ENCODE peak calls at places on chromosomes 16 and 17, in six cellular contexts. Q is testis, R is uterus, C is prostate gland, X is A549, D is ovary. F is an unnamed sample.

GRCh38 chr16:89764711-89765201 is 43.4 kb downstream of the ZNF276 start:
- DNase-seq in X (no peak), R (no peak), D (no peak), Q (peak; percentile 41), C (no peak), F (peak; percentile 21)

GRCh38 chr16:85238233-85238647 is 126.0 kb upstream of the CIBAR2 start:
- DNase-seq in X (no peak), Q (peak; percentile 86), D (peak; percentile 96), C (no peak), R (peak; percentile 90), F (peak; percentile 86)

GRCh38 chr17:2207815-2208515 is 95.6 kb downstream of the SMG6 start:
- DNase-seq in Q (no peak), R (no peak), D (no peak), X (no peak), C (no peak), F (no peak)

GRCh38 chr16:23948949-23949392 is 113.2 kb downstream of the PRKCB start:
- DNase-seq in D (no peak), X (no peak), C (no peak), R (no peak), Q (no peak), F (no peak)

GRCh38 chr17:81921996-81922565 is 4.1 kb upstream of the SIRT7 start:
- DNase-seq in Q (no peak), R (no peak), C (no peak), X (no peak), D (no peak), F (no peak)

GRCh38 chr17:19017401-19017800 is 12.8 kb upstream of the FAM83G start:
- DNase-seq in D (no peak), C (no peak), R (no peak), Q (no peak), X (no peak), F (no peak)

GRCh38 chr17:40122466-40122943 is 734 bp downstream of the MSL1 start:
- DNase-seq in C (no peak), D (peak; percentile 73), X (peak; percentile 69), R (peak; percentile 64), Q (no peak), F (no peak)

GRCh38 chr17:30345527-30346075 is 11.7 kb upstream of the TMIGD1 start:
- DNase-seq in C (no peak), X (no peak), D (no peak), R (no peak), Q (no peak), F (no peak)

GRCh38 chr16:14611660-14612059 is 18.4 kb downstream of the PARN start:
- DNase-seq in D (no peak), R (no peak), Q (no peak), X (no peak), C (no peak), F (no peak)

GRCh38 chr16:85557976-85558589 is 55.0 kb upstream of the GSE1 start:
- DNase-seq in C (peak; percentile 65), X (no peak), Q (no peak), R (no peak), D (no peak), F (no peak)

GRCh38 chr17:80270836-80271235 is 10.2 kb downstream of the RNF213 start:
- DNase-seq in R (no peak), X (peak; percentile 69), Q (peak; percentile 81), C (no peak), D (no peak), F (no peak)

GRCh38 chr17:60169921-60170817 is 20.4 kb downstream of the CA4 start:
- DNase-seq in Q (no peak), R (no peak), D (no peak), C (no peak), X (no peak), F (no peak)

GRCh38 chr17:21272881-21273839 is 11.4 kb upstream of the MAP2K3 start:
- DNase-seq in R (no peak), Q (no peak), X (no peak), D (no peak), C (no peak), F (no peak)

GRCh38 chr16:25217921-25218320 is 1.2 kb downstream of the AQP8 start:
- DNase-seq in R (no peak), X (no peak), C (no peak), D (no peak), Q (no peak), F (no peak)

GRCh38 chr17:61856078-61856477 is 7.2 kb downstream of the BRIP1 start:
- DNase-seq in X (no peak), C (no peak), R (no peak), D (no peak), Q (no peak), F (no peak)

GRCh38 chr17:29458066-29458465 is 67.9 kb downstream of the TAOK1 start:
- DNase-seq in X (no peak), C (no peak), D (no peak), R (no peak), Q (no peak), F (no peak)

GRCh38 chr17:57422574-57423164 is 166.3 kb downstream of the MSI2 start:
- DNase-seq in R (no peak), X (no peak), D (no peak), Q (no peak), C (no peak), F (no peak)

GRCh38 chr17:301681-302299 is 50.8 kb downstream of the RPH3AL start:
- DNase-seq in Q (no peak), D (no peak), C (no peak), R (peak; percentile 20), X (no peak), F (peak; percentile 36)

GRCh38 chr16:11715246-11715947 is 27.3 kb downstream of the TXNDC11 start:
- DNase-seq in R (no peak), X (no peak), D (no peak), Q (no peak), C (no peak), F (no peak)
- TF ChIP-seq CTCF in R (no peak), X (no peak), D (no peak), Q (no peak), C (no peak), F (no peak)

GRCh38 chr16:87465306-87465705 is 27.5 kb downstream of the ZCCHC14 start:
- DNase-seq in X (no peak), C (peak; percentile 69), D (peak; percentile 61), R (peak; percentile 80), Q (peak; percentile 76), F (peak; percentile 87)

GRCh38 chr16:87460936-87461335 is 31.9 kb downstream of the ZCCHC14 start:
- DNase-seq in Q (no peak), D (no peak), X (no peak), R (no peak), C (no peak), F (no peak)

GRCh38 chr16:87466975-87467501 is 25.8 kb downstream of the ZCCHC14 start:
- DNase-seq in R (no peak), Q (no peak), D (no peak), C (no peak), X (no peak), F (no peak)

GRCh38 chr16:87464691-87465300 is 28.0 kb downstream of the ZCCHC14 start:
- DNase-seq in X (no peak), D (peak; percentile 71), R (peak; percentile 80), C (no peak), Q (peak; percentile 82), F (peak; percentile 81)

DNA sequence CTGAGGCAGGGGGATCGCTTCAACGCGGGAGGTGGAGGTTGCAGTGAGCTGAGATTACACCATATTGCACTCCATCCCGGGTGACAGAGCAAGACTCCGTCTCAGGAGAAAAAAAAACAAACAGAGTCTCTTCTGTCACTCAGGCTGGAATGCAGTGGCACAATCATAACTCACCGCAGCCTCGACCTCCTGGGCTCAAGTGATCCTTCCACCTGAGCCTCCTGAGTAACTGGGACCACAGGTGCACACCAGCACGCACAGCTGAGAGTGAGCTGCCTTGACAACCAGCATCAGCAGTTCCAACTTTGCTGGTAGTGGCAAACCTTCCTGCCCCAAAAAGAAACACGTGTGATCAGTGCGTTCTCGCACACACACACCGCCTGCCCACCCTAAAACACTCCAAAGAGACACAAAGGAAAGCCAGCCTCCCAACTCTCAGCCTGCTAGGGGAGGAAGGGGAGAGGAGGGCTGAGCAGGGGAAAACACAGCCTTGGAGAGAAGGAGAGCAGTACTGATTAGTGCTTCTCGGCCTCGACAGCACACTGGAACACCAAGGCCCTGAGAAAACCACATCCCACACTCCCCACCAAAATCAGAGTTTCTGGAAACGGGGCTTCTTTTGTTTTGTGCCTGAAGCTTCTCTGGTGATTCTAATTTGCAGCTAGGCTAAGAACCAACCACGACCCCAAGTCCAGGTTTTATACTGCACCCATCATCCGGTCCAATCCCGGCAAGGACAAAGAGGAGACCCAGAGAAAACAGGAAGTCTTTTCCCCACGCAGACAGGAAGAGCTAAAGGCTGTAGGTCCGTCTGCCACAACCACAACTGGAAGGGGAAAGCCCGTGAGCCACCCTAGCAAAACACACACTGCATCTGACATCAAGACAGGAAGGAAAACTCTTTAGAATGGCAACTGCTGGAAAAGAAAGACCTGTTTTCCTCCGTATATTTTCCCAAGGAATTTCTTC is 28.8 kb downstream of the ZCCHC14 start:
- DNase-seq in R (no peak), D (peak; percentile 42), C (no peak), X (no peak), Q (peak; percentile 42), F (no peak)
- TF ChIP-seq POLR2A in R (no peak), D (no peak), C (no peak), X (no peak), Q (no peak), F (no peak)

DNA sequence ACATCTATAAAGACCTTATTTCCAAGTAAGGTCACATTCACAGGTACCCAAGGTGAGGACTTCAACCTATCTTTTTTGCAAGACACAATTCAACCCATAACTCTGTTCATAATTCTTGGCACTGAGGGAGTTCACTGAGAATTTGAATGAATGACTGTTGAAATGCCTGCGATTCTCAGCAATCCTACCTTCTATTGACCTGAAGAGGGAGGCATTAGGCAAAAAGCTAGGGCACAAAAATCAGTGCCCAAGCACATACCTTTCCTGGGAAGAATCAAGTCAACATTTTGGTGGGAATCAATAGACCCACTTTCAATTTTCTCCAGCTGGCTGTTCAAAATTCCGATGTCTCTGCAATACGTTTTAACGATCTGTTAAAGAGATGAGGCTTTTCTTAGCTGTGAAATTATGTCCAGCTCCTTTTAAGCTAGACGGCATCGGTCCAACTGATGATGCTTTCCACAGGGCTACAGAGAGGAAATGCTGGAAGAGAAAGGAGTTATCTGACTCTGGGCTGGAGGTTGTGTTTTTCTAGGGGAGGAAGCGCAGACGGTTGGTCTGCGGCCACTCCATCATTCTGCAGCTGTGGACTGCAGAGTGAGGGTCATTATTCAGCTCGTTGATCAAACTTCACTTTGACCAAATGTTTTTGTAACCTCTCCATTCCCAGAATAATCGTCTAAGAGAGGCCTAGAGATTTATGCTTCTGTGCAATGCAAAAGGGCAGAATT is 25.1 kb downstream of the BCO1 start:
- DNase-seq in D (peak; percentile 62), R (peak; percentile 80), X (no peak), Q (peak; percentile 68), C (no peak), F (peak; percentile 14)
- TF ChIP-seq CTCF in D (no peak), R (no peak), X (no peak), Q (no peak), C (no peak), F (no peak)

GRCh38 chr17:46869296-46869695 is 17.9 kb downstream of the WNT9B start:
- DNase-seq in Q (no peak), R (no peak), X (no peak), D (no peak), C (no peak), F (no peak)
- TF ChIP-seq POLR2A in Q (no peak), R (no peak), X (no peak), D (no peak), C (no peak), F (no peak)